ENCODE peak calls at places on chromosomes 13 and 19, in eight cellular contexts. One of them, this sample, is unnamed.

GRCh38 chr13:39510296-39510695 is 92.7 kb downstream of the LHFPL6 start:
- DNase-seq in stimulated activated CD8-positive, alpha-beta memory T cell treated with anti-CD3 and anti-CD28 coated beads, Interleukin-7, amount 100 ng/mL, for 1 hour: no peak
- DNase-seq in HFF-Myc: no peak
- DNase-seq in NCI-H345: peak
- DNase-seq in NCI-H2081 treated with DMSO at 0.1 percent for 48 hours: peak
- DNase-seq in neural crest cell: no peak
- DNase-seq in CD8-positive, alpha-beta T cell: no peak
- DNase-seq in AG08395: no peak
- DNase-seq in this sample: no peak

GRCh38 chr13:26502826-26503225 is 54.7 kb upstream of the WASF3 start:
- DNase-seq in neural crest cell: no peak
- DNase-seq in HFF-Myc: peak
- DNase-seq in AG08395: peak
- DNase-seq in stimulated activated CD8-positive, alpha-beta memory T cell treated with anti-CD3 and anti-CD28 coated beads, Interleukin-7, amount 100 ng/mL, for 1 hour: no peak
- DNase-seq in NCI-H2081 treated with DMSO at 0.1 percent for 48 hours: no peak
- DNase-seq in NCI-H345: no peak
- DNase-seq in CD8-positive, alpha-beta T cell: no peak
- DNase-seq in this sample: no peak

GRCh38 chr19:36142046-36142445 is 2.2 kb downstream of the CAPNS1 start:
- DNase-seq in AG08395: no peak
- DNase-seq in neural crest cell: no peak
- DNase-seq in NCI-H345: no peak
- DNase-seq in HFF-Myc: no peak
- DNase-seq in stimulated activated CD8-positive, alpha-beta memory T cell treated with anti-CD3 and anti-CD28 coated beads, Interleukin-7, amount 100 ng/mL, for 1 hour: no peak
- DNase-seq in NCI-H2081 treated with DMSO at 0.1 percent for 48 hours: no peak
- DNase-seq in CD8-positive, alpha-beta T cell: no peak
- DNase-seq in this sample: no peak

GRCh38 chr13:66139250-66139649 is 1090.9 kb downstream of the PCDH9 start:
- DNase-seq in AG08395: no peak
- DNase-seq in stimulated activated CD8-positive, alpha-beta memory T cell treated with anti-CD3 and anti-CD28 coated beads, Interleukin-7, amount 100 ng/mL, for 1 hour: no peak
- DNase-seq in NCI-H2081 treated with DMSO at 0.1 percent for 48 hours: no peak
- DNase-seq in neural crest cell: no peak
- DNase-seq in HFF-Myc: no peak
- DNase-seq in NCI-H345: no peak
- DNase-seq in CD8-positive, alpha-beta T cell: no peak
- DNase-seq in this sample: no peak

GRCh38 chr13:28531195-28531955 is 36.4 kb upstream of the FLT1 start:
- DNase-seq in HFF-Myc: no peak
- DNase-seq in neural crest cell: peak
- DNase-seq in CD8-positive, alpha-beta T cell: no peak
- DNase-seq in stimulated activated CD8-positive, alpha-beta memory T cell treated with anti-CD3 and anti-CD28 coated beads, Interleukin-7, amount 100 ng/mL, for 1 hour: no peak
- DNase-seq in NCI-H345: peak
- DNase-seq in AG08395: peak
- DNase-seq in NCI-H2081 treated with DMSO at 0.1 percent for 48 hours: no peak
- DNase-seq in this sample: no peak

GRCh38 chr19:1250374-1251232 is 2.2 kb downstream of the MIDN start:
- DNase-seq in HFF-Myc: no peak
- DNase-seq in NCI-H2081 treated with DMSO at 0.1 percent for 48 hours: no peak
- DNase-seq in neural crest cell: peak
- DNase-seq in NCI-H345: peak
- DNase-seq in AG08395: no peak
- DNase-seq in stimulated activated CD8-positive, alpha-beta memory T cell treated with anti-CD3 and anti-CD28 coated beads, Interleukin-7, amount 100 ng/mL, for 1 hour: no peak
- DNase-seq in CD8-positive, alpha-beta T cell: peak
- DNase-seq in this sample: no peak

GRCh38 chr19:46727757-46728156 is 10.8 kb upstream of the PRKD2 start:
- DNase-seq in HFF-Myc: no peak
- DNase-seq in stimulated activated CD8-positive, alpha-beta memory T cell treated with anti-CD3 and anti-CD28 coated beads, Interleukin-7, amount 100 ng/mL, for 1 hour: no peak
- DNase-seq in NCI-H345: no peak
- DNase-seq in AG08395: no peak
- DNase-seq in CD8-positive, alpha-beta T cell: no peak
- DNase-seq in neural crest cell: no peak
- DNase-seq in NCI-H2081 treated with DMSO at 0.1 percent for 48 hours: no peak
- DNase-seq in this sample: no peak

GRCh38 chr13:51246411-51247298 is 24.5 kb downstream of the FAM124A start:
- DNase-seq in HFF-Myc: no peak
- DNase-seq in neural crest cell: no peak
- DNase-seq in AG08395: no peak
- DNase-seq in CD8-positive, alpha-beta T cell: no peak
- DNase-seq in NCI-H345: peak
- DNase-seq in NCI-H2081 treated with DMSO at 0.1 percent for 48 hours: no peak
- DNase-seq in stimulated activated CD8-positive, alpha-beta memory T cell treated with anti-CD3 and anti-CD28 coated beads, Interleukin-7, amount 100 ng/mL, for 1 hour: no peak
- DNase-seq in this sample: no peak

GRCh38 chr13:64553411-64554129 is 2676.6 kb downstream of the PCDH9 start:
- DNase-seq in stimulated activated CD8-positive, alpha-beta memory T cell treated with anti-CD3 and anti-CD28 coated beads, Interleukin-7, amount 100 ng/mL, for 1 hour: no peak
- DNase-seq in HFF-Myc: no peak
- DNase-seq in CD8-positive, alpha-beta T cell: no peak
- DNase-seq in AG08395: no peak
- DNase-seq in NCI-H345: no peak
- DNase-seq in neural crest cell: no peak
- DNase-seq in NCI-H2081 treated with DMSO at 0.1 percent for 48 hours: no peak
- DNase-seq in this sample: no peak

GRCh38 chr19:18317998-18318800 is 4.7 kb downstream of the LSM4 start:
- DNase-seq in neural crest cell: no peak
- DNase-seq in CD8-positive, alpha-beta T cell: peak
- DNase-seq in AG08395: no peak
- DNase-seq in stimulated activated CD8-positive, alpha-beta memory T cell treated with anti-CD3 and anti-CD28 coated beads, Interleukin-7, amount 100 ng/mL, for 1 hour: no peak
- DNase-seq in NCI-H345: no peak
- DNase-seq in HFF-Myc: no peak
- DNase-seq in NCI-H2081 treated with DMSO at 0.1 percent for 48 hours: no peak
- DNase-seq in this sample: no peak

GRCh38 chr19:10105241-10106099 is 692 bp upstream of the PPAN start:
- DNase-seq in AG08395: no peak
- DNase-seq in HFF-Myc: no peak
- DNase-seq in CD8-positive, alpha-beta T cell: peak
- DNase-seq in NCI-H345: no peak
- DNase-seq in stimulated activated CD8-positive, alpha-beta memory T cell treated with anti-CD3 and anti-CD28 coated beads, Interleukin-7, amount 100 ng/mL, for 1 hour: peak
- DNase-seq in NCI-H2081 treated with DMSO at 0.1 percent for 48 hours: no peak
- DNase-seq in neural crest cell: no peak
- DNase-seq in this sample: no peak

GRCh38 chr13:45500492-45501174 is 35.9 kb downstream of the COG3 start:
- DNase-seq in AG08395: peak
- DNase-seq in CD8-positive, alpha-beta T cell: no peak
- DNase-seq in stimulated activated CD8-positive, alpha-beta memory T cell treated with anti-CD3 and anti-CD28 coated beads, Interleukin-7, amount 100 ng/mL, for 1 hour: no peak
- DNase-seq in NCI-H345: no peak
- DNase-seq in HFF-Myc: peak
- DNase-seq in NCI-H2081 treated with DMSO at 0.1 percent for 48 hours: no peak
- DNase-seq in neural crest cell: no peak
- DNase-seq in this sample: no peak

GRCh38 chr19:34269968-34270621 is 15.7 kb downstream of the GARRE1 start:
- DNase-seq in NCI-H2081 treated with DMSO at 0.1 percent for 48 hours: no peak
- DNase-seq in AG08395: peak
- DNase-seq in CD8-positive, alpha-beta T cell: peak
- DNase-seq in neural crest cell: no peak
- DNase-seq in stimulated activated CD8-positive, alpha-beta memory T cell treated with anti-CD3 and anti-CD28 coated beads, Interleukin-7, amount 100 ng/mL, for 1 hour: peak
- DNase-seq in NCI-H345: no peak
- DNase-seq in HFF-Myc: peak
- DNase-seq in this sample: no peak

GRCh38 chr13:94415484-94415883 is 64.0 kb downstream of the DCT start:
- DNase-seq in neural crest cell: no peak
- DNase-seq in stimulated activated CD8-positive, alpha-beta memory T cell treated with anti-CD3 and anti-CD28 coated beads, Interleukin-7, amount 100 ng/mL, for 1 hour: no peak
- DNase-seq in NCI-H2081 treated with DMSO at 0.1 percent for 48 hours: peak
- DNase-seq in HFF-Myc: no peak
- DNase-seq in AG08395: no peak
- DNase-seq in NCI-H345: peak
- DNase-seq in CD8-positive, alpha-beta T cell: no peak
- DNase-seq in this sample: peak

GRCh38 chr19:16527971-16528521 is 14.2 kb downstream of the CHERP start:
- DNase-seq in stimulated activated CD8-positive, alpha-beta memory T cell treated with anti-CD3 and anti-CD28 coated beads, Interleukin-7, amount 100 ng/mL, for 1 hour: no peak
- DNase-seq in HFF-Myc: no peak
- DNase-seq in CD8-positive, alpha-beta T cell: peak
- DNase-seq in NCI-H345: no peak
- DNase-seq in AG08395: no peak
- DNase-seq in neural crest cell: peak
- DNase-seq in NCI-H2081 treated with DMSO at 0.1 percent for 48 hours: no peak
- DNase-seq in this sample: no peak

GRCh38 chr19:45882652-45883585 is 3.0 kb downstream of the IRF2BP1 start:
- DNase-seq in NCI-H345: peak
- DNase-seq in HFF-Myc: peak
- DNase-seq in NCI-H2081 treated with DMSO at 0.1 percent for 48 hours: peak
- DNase-seq in CD8-positive, alpha-beta T cell: peak
- DNase-seq in stimulated activated CD8-positive, alpha-beta memory T cell treated with anti-CD3 and anti-CD28 coated beads, Interleukin-7, amount 100 ng/mL, for 1 hour: peak
- DNase-seq in AG08395: peak
- DNase-seq in neural crest cell: peak
- DNase-seq in this sample: no peak

GRCh38 chr13:64723735-64724134 is 2506.4 kb downstream of the PCDH9 start:
- DNase-seq in stimulated activated CD8-positive, alpha-beta memory T cell treated with anti-CD3 and anti-CD28 coated beads, Interleukin-7, amount 100 ng/mL, for 1 hour: no peak
- DNase-seq in CD8-positive, alpha-beta T cell: no peak
- DNase-seq in NCI-H345: no peak
- DNase-seq in NCI-H2081 treated with DMSO at 0.1 percent for 48 hours: no peak
- DNase-seq in neural crest cell: no peak
- DNase-seq in AG08395: peak
- DNase-seq in HFF-Myc: peak
- DNase-seq in this sample: no peak

GRCh38 chr13:75271851-75272250 is 210.1 kb downstream of the TBC1D4 start:
- DNase-seq in AG08395: peak
- DNase-seq in HFF-Myc: no peak
- DNase-seq in NCI-H345: no peak
- DNase-seq in CD8-positive, alpha-beta T cell: no peak
- DNase-seq in neural crest cell: no peak
- DNase-seq in NCI-H2081 treated with DMSO at 0.1 percent for 48 hours: no peak
- DNase-seq in stimulated activated CD8-positive, alpha-beta memory T cell treated with anti-CD3 and anti-CD28 coated beads, Interleukin-7, amount 100 ng/mL, for 1 hour: no peak
- DNase-seq in this sample: no peak

GRCh38 chr13:112861876-112862615 is 107.0 kb upstream of the MCF2L start:
- DNase-seq in stimulated activated CD8-positive, alpha-beta memory T cell treated with anti-CD3 and anti-CD28 coated beads, Interleukin-7, amount 100 ng/mL, for 1 hour: no peak
- DNase-seq in CD8-positive, alpha-beta T cell: no peak
- DNase-seq in neural crest cell: no peak
- DNase-seq in NCI-H345: no peak
- DNase-seq in NCI-H2081 treated with DMSO at 0.1 percent for 48 hours: no peak
- DNase-seq in AG08395: no peak
- DNase-seq in HFF-Myc: no peak
- DNase-seq in this sample: no peak

GRCh38 chr13:64371045-64371444 is 2859.1 kb downstream of the PCDH9 start:
- DNase-seq in CD8-positive, alpha-beta T cell: no peak
- DNase-seq in stimulated activated CD8-positive, alpha-beta memory T cell treated with anti-CD3 and anti-CD28 coated beads, Interleukin-7, amount 100 ng/mL, for 1 hour: no peak
- DNase-seq in NCI-H2081 treated with DMSO at 0.1 percent for 48 hours: no peak
- DNase-seq in NCI-H345: no peak
- DNase-seq in HFF-Myc: peak
- DNase-seq in neural crest cell: no peak
- DNase-seq in AG08395: no peak
- DNase-seq in this sample: no peak

GRCh38 chr19:58406818-58407657 is 1.4 kb upstream of the ZNF584 start:
- DNase-seq in AG08395: no peak
- DNase-seq in CD8-positive, alpha-beta T cell: no peak
- DNase-seq in NCI-H345: no peak
- DNase-seq in neural crest cell: no peak
- DNase-seq in stimulated activated CD8-positive, alpha-beta memory T cell treated with anti-CD3 and anti-CD28 coated beads, Interleukin-7, amount 100 ng/mL, for 1 hour: no peak
- DNase-seq in HFF-Myc: no peak
- DNase-seq in NCI-H2081 treated with DMSO at 0.1 percent for 48 hours: no peak
- DNase-seq in this sample: no peak

GRCh38 chr19:31064486-31064885 is 284.8 kb downstream of the TSHZ3 start:
- DNase-seq in NCI-H345: no peak
- DNase-seq in CD8-positive, alpha-beta T cell: no peak
- DNase-seq in NCI-H2081 treated with DMSO at 0.1 percent for 48 hours: no peak
- DNase-seq in AG08395: no peak
- DNase-seq in HFF-Myc: no peak
- DNase-seq in stimulated activated CD8-positive, alpha-beta memory T cell treated with anti-CD3 and anti-CD28 coated beads, Interleukin-7, amount 100 ng/mL, for 1 hour: no peak
- DNase-seq in neural crest cell: no peak
- DNase-seq in this sample: no peak

GRCh38 chr13:44921931-44922758 is 67.1 kb downstream of the NUFIP1 start:
- DNase-seq in HFF-Myc: peak
- DNase-seq in CD8-positive, alpha-beta T cell: no peak
- DNase-seq in stimulated activated CD8-positive, alpha-beta memory T cell treated with anti-CD3 and anti-CD28 coated beads, Interleukin-7, amount 100 ng/mL, for 1 hour: no peak
- DNase-seq in neural crest cell: no peak
- DNase-seq in NCI-H2081 treated with DMSO at 0.1 percent for 48 hours: no peak
- DNase-seq in AG08395: peak
- DNase-seq in NCI-H345: peak
- DNase-seq in this sample: no peak

GRCh38 chr13:109281017-109281416 is 505.4 kb downstream of the IRS2 start:
- DNase-seq in CD8-positive, alpha-beta T cell: no peak
- DNase-seq in AG08395: no peak
- DNase-seq in HFF-Myc: no peak
- DNase-seq in NCI-H345: no peak
- DNase-seq in stimulated activated CD8-positive, alpha-beta memory T cell treated with anti-CD3 and anti-CD28 coated beads, Interleukin-7, amount 100 ng/mL, for 1 hour: no peak
- DNase-seq in NCI-H2081 treated with DMSO at 0.1 percent for 48 hours: no peak
- DNase-seq in neural crest cell: no peak
- DNase-seq in this sample: no peak

GRCh38 chr19:44649578-44650145 is 6.0 kb downstream of the PVR start:
- DNase-seq in CD8-positive, alpha-beta T cell: no peak
- DNase-seq in NCI-H2081 treated with DMSO at 0.1 percent for 48 hours: no peak
- DNase-seq in HFF-Myc: no peak
- DNase-seq in stimulated activated CD8-positive, alpha-beta memory T cell treated with anti-CD3 and anti-CD28 coated beads, Interleukin-7, amount 100 ng/mL, for 1 hour: no peak
- DNase-seq in neural crest cell: no peak
- DNase-seq in NCI-H345: no peak
- DNase-seq in AG08395: no peak
- DNase-seq in this sample: no peak

GRCh38 chr19:29285878-29286277 is 72.9 kb upstream of the UQCRFS1 start:
- DNase-seq in CD8-positive, alpha-beta T cell: no peak
- DNase-seq in stimulated activated CD8-positive, alpha-beta memory T cell treated with anti-CD3 and anti-CD28 coated beads, Interleukin-7, amount 100 ng/mL, for 1 hour: no peak
- DNase-seq in AG08395: no peak
- DNase-seq in neural crest cell: peak
- DNase-seq in HFF-Myc: no peak
- DNase-seq in NCI-H2081 treated with DMSO at 0.1 percent for 48 hours: no peak
- DNase-seq in NCI-H345: peak
- DNase-seq in this sample: no peak

GRCh38 chr19:40533508-40533907 is 43.2 kb upstream of the SHKBP1 start:
- DNase-seq in NCI-H2081 treated with DMSO at 0.1 percent for 48 hours: no peak
- DNase-seq in stimulated activated CD8-positive, alpha-beta memory T cell treated with anti-CD3 and anti-CD28 coated beads, Interleukin-7, amount 100 ng/mL, for 1 hour: no peak
- DNase-seq in CD8-positive, alpha-beta T cell: no peak
- DNase-seq in HFF-Myc: no peak
- DNase-seq in neural crest cell: no peak
- DNase-seq in AG08395: no peak
- DNase-seq in NCI-H345: no peak
- DNase-seq in this sample: no peak

GRCh38 chr19:45161715-45162463 is 1.1 kb upstream of the NKPD1 start:
- DNase-seq in NCI-H2081 treated with DMSO at 0.1 percent for 48 hours: no peak
- DNase-seq in stimulated activated CD8-positive, alpha-beta memory T cell treated with anti-CD3 and anti-CD28 coated beads, Interleukin-7, amount 100 ng/mL, for 1 hour: no peak
- DNase-seq in NCI-H345: no peak
- DNase-seq in HFF-Myc: no peak
- DNase-seq in CD8-positive, alpha-beta T cell: no peak
- DNase-seq in AG08395: peak
- DNase-seq in neural crest cell: peak
- DNase-seq in this sample: no peak

GRCh38 chr13:75514080-75515040 is 23.3 kb downstream of the COMMD6 start:
- DNase-seq in AG08395: peak
- DNase-seq in stimulated activated CD8-positive, alpha-beta memory T cell treated with anti-CD3 and anti-CD28 coated beads, Interleukin-7, amount 100 ng/mL, for 1 hour: no peak
- DNase-seq in CD8-positive, alpha-beta T cell: no peak
- DNase-seq in NCI-H2081 treated with DMSO at 0.1 percent for 48 hours: no peak
- DNase-seq in NCI-H345: no peak
- DNase-seq in HFF-Myc: no peak
- DNase-seq in neural crest cell: no peak
- DNase-seq in this sample: no peak

GRCh38 chr19:39916236-39916635 is 18.2 kb downstream of the FCGBP start:
- DNase-seq in NCI-H2081 treated with DMSO at 0.1 percent for 48 hours: no peak
- DNase-seq in NCI-H345: no peak
- DNase-seq in HFF-Myc: peak
- DNase-seq in neural crest cell: no peak
- DNase-seq in AG08395: no peak
- DNase-seq in CD8-positive, alpha-beta T cell: no peak
- DNase-seq in stimulated activated CD8-positive, alpha-beta memory T cell treated with anti-CD3 and anti-CD28 coated beads, Interleukin-7, amount 100 ng/mL, for 1 hour: no peak
- DNase-seq in this sample: no peak

GRCh38 chr19:28905996-28906395 is 307.0 kb downstream of the UQCRFS1 start:
- DNase-seq in AG08395: peak
- DNase-seq in NCI-H2081 treated with DMSO at 0.1 percent for 48 hours: no peak
- DNase-seq in CD8-positive, alpha-beta T cell: no peak
- DNase-seq in NCI-H345: no peak
- DNase-seq in stimulated activated CD8-positive, alpha-beta memory T cell treated with anti-CD3 and anti-CD28 coated beads, Interleukin-7, amount 100 ng/mL, for 1 hour: no peak
- DNase-seq in HFF-Myc: no peak
- DNase-seq in neural crest cell: no peak
- DNase-seq in this sample: no peak

GRCh38 chr19:6218497-6219146 is 61.2 kb downstream of the MLLT1 start:
- DNase-seq in neural crest cell: peak
- DNase-seq in AG08395: peak
- DNase-seq in HFF-Myc: peak
- DNase-seq in NCI-H345: peak
- DNase-seq in NCI-H2081 treated with DMSO at 0.1 percent for 48 hours: no peak
- DNase-seq in stimulated activated CD8-positive, alpha-beta memory T cell treated with anti-CD3 and anti-CD28 coated beads, Interleukin-7, amount 100 ng/mL, for 1 hour: peak
- DNase-seq in CD8-positive, alpha-beta T cell: peak
- DNase-seq in this sample: no peak

GRCh38 chr13:47908200-47908902 is 92.7 kb downstream of the SUCLA2 start:
- DNase-seq in AG08395: no peak
- DNase-seq in stimulated activated CD8-positive, alpha-beta memory T cell treated with anti-CD3 and anti-CD28 coated beads, Interleukin-7, amount 100 ng/mL, for 1 hour: no peak
- DNase-seq in neural crest cell: no peak
- DNase-seq in CD8-positive, alpha-beta T cell: no peak
- DNase-seq in HFF-Myc: no peak
- DNase-seq in NCI-H345: no peak
- DNase-seq in NCI-H2081 treated with DMSO at 0.1 percent for 48 hours: no peak
- DNase-seq in this sample: no peak

GRCh38 chr19:49344516-49345423 is 9.6 kb downstream of the CD37 start:
- DNase-seq in NCI-H345: no peak
- DNase-seq in stimulated activated CD8-positive, alpha-beta memory T cell treated with anti-CD3 and anti-CD28 coated beads, Interleukin-7, amount 100 ng/mL, for 1 hour: no peak
- DNase-seq in CD8-positive, alpha-beta T cell: no peak
- DNase-seq in NCI-H2081 treated with DMSO at 0.1 percent for 48 hours: no peak
- DNase-seq in AG08395: no peak
- DNase-seq in HFF-Myc: no peak
- DNase-seq in neural crest cell: no peak
- DNase-seq in this sample: no peak